ENCODE peak calls at places on chromosome 11, in seven cellular contexts. Y, J, R, Q, N, D and A are unnamed samples.

GRCh38 chr11:94784884-94785283 is 16.7 kb downstream of the AMOTL1 start:
- DNase-seq in R (no peak), D (no peak), Q (no peak), N (no peak), J (no peak), Y (no peak), A (no peak)

GRCh38 chr11:106391771-106392412 is 314.4 kb downstream of the AASDHPPT start:
- DNase-seq in R (peak), Q (no peak), N (no peak), J (peak), D (no peak), Y (no peak), A (peak)

GRCh38 chr11:8038393-8038792 is 42.6 kb upstream of the TUB start:
- DNase-seq in Y (peak), R (no peak), D (peak), Q (peak), J (no peak), N (no peak), A (no peak)

GRCh38 chr11:58642120-58642625 is 19.7 kb downstream of the CNTF start:
- DNase-seq in J (no peak), Y (no peak), R (no peak), N (no peak), D (no peak), Q (no peak), A (no peak)

GRCh38 chr11:42311504-42311903 is 852.1 kb upstream of the LRRC4C start:
- DNase-seq in R (no peak), J (no peak), N (no peak), Q (no peak), Y (no peak), D (no peak), A (no peak)

GRCh38 chr11:30585892-30586250 is 282 bp downstream of the MPPED2 start:
- DNase-seq in D (no peak), Y (no peak), J (no peak), Q (no peak), R (no peak), N (peak), A (no peak)

GRCh38 chr11:37411289-37411688 is 813.3 kb upstream of the RAG2 start:
- DNase-seq in Q (no peak), Y (no peak), N (no peak), D (no peak), R (no peak), J (no peak), A (no peak)

GRCh38 chr11:106917973-106918372 is 100.3 kb downstream of the GUCY1A2 start:
- DNase-seq in D (peak), N (peak), Y (peak), J (peak), R (peak), Q (peak), A (peak)

GRCh38 chr11:64152841-64153691 is 12.8 kb downstream of the MACROD1 start:
- DNase-seq in Y (peak), N (peak), Q (peak), J (peak), D (peak), R (peak), A (peak)

GRCh38 chr11:17013548-17014320 is 480 bp downstream of the PLEKHA7 start:
- DNase-seq in J (no peak), N (peak), Q (peak), D (peak), R (no peak), Y (peak), A (no peak)

GRCh38 chr11:86431258-86431657 is 56.6 kb downstream of the CCDC81 start:
- DNase-seq in D (no peak), Q (no peak), Y (no peak), J (no peak), N (no peak), R (peak), A (no peak)

DNA sequence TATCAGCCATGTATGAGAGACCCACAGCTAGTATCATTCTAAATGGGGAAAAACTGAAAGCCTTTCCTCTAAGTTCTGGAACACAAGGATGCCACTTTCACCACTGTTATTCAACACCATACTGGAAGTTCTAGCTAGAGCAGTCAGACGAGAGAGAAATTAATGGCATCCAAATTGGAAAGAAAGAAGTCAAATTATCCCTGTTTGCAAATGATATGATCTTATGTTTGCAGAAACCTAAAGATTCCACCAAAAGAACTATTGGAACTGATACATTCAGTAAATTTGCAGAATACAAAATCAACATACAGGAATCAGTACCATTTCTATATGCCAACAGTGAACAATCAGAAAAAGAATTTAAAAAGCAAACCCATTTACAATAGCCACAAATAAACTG is 226.0 kb downstream of the TRPC6 start:
- DNase-seq in N (no peak), J (no peak), D (no peak), R (no peak), Q (no peak), Y (no peak), A (no peak)
- H2BK5ac ChIP-seq in N (no peak), J (no peak), D (no peak), R (no peak), Q (no peak), Y (no peak), A (no peak)

GRCh38 chr11:69894126-69895047 is 75.2 kb upstream of the FGF3 start:
- DNase-seq in R (peak), Y (no peak), N (no peak), D (no peak), J (no peak), Q (no peak), A (peak)

GRCh38 chr11:69891421-69892236 is 72.4 kb upstream of the FGF3 start:
- DNase-seq in J (peak), D (no peak), R (no peak), Q (no peak), N (no peak), Y (no peak), A (peak)

GRCh38 chr11:69892237-69892985 is 73.2 kb upstream of the FGF3 start:
- DNase-seq in N (peak), J (peak), Y (no peak), R (no peak), Q (peak), D (peak), A (no peak)

GRCh38 chr11:69892986-69893555 is 73.9 kb upstream of the FGF3 start:
- DNase-seq in Y (no peak), R (no peak), D (no peak), J (no peak), Q (no peak), N (no peak), A (no peak)

DNA sequence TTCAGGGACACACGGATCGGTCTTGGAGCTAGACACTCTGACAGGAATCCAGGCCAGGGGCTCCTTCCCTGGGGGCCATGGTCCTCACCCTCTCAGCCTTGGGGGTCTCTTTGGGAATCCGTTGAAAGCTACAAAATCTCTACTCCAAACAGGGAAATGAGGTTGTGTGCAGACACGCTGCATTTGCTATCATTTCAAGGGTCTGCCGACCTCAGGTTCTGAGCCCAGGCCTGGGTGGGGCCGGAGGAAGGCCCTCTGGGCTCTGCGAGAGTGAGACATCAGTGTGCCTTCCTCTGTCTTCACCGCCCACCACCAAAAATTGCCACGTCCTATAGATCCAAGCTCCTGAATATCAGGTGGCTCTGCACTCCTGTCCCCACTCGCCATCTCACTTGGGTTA is 74.4 kb upstream of the FGF3 start:
- DNase-seq in D (no peak), Q (no peak), Y (no peak), J (no peak), R (no peak), N (no peak), A (no peak)
- H2BK5ac ChIP-seq in D (no peak), Q (no peak), Y (no peak), J (no peak), R (no peak), N (no peak), A (no peak)

DNA sequence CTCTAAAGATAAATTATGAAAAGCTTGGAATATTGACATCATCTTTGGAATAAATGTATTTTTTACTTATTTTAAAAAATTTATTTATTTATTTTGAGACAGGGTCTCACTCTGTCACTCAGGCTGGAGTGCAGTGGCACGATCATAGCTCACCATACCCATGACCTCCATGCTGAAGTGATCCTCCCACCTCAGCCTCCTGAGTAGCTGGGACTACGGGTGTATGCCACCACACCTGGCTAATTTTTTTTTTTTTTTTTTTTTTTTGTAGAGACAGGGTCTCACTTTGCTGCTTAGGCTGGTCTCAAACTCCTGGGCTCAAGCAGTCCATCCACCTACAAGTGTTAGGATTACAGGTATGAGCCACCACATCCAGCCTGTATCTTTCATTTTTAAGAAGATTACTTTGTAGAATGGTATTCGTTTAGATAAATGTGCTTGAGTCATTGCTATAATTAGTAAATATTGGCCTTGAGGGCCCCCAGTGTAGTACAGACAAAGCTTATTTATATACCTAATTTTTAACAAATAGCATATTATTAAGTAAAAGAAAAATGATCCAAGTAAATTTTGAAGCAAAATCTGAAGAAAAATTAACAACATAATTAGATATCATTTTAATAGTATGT is 8.5 kb downstream of the SWAP70 start:
- DNase-seq in D (no peak), Y (no peak), J (peak), Q (no peak), R (peak), N (no peak), A (peak)
- H2BK5ac ChIP-seq in D (no peak), Y (no peak), J (no peak), Q (no peak), R (no peak), N (no peak), A (peak)

DNA sequence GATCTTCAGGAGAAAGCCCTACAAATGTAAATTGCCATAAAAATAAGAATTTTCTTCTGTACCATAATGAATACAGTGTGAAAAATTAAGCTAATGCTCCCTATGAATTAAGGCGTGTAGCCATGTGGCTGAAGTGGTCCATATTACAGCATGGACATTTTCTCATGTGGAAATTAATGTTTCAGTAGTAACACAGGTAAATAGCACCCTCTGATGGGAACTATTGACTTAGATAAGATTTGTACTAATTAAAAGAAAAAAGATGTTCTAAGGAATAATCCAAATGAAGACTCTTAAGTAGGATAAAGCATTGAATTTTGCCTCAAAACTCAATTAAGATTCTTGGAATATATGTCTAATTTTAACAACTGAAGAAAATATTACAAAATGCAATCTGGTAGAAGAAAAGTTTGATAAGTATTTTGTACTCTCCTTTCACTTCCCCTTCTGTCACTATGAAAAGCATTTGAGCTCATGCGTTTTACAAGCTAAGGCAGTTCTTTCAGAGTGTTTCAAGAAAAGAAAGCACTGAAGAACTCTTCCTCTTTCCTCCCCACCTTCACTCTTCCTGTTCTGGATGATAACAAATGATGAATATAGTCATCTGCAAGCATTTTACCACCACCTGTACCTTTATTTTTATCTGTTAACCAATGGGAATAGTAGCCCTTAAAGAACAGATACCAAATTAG is 9.9 kb upstream of the OR8D2 start:
- DNase-seq in D (no peak), R (no peak), Y (no peak), J (peak), N (no peak), Q (no peak), A (peak)
- H2BK5ac ChIP-seq in D (no peak), R (no peak), Y (no peak), J (no peak), N (no peak), Q (no peak), A (no peak)

DNA sequence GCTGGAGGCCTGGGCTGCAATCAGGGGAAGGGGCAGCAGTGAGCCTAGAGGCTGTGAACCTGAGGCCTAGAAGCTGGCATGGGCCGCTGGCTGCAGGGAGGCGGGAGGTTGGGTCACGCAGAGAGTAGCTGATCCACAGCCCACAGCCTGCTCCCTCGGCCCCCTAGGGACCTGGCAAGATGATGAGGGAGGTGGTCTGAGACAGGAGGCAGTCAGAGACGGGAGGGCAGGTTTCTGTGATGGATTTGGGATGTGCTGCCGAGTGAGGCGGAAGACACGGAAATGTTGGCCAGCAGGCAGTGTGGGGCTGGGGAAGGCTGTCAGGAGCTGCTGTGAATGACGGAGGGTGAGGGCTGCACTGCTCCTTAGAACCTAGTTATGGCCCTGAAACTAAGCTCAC is 22.7 kb downstream of the LRFN4 start:
- DNase-seq in J (no peak), D (no peak), R (no peak), N (peak), Y (no peak), Q (no peak), A (no peak)
- H2BK5ac ChIP-seq in J (no peak), D (no peak), R (no peak), N (no peak), Y (no peak), Q (no peak), A (no peak)

DNA sequence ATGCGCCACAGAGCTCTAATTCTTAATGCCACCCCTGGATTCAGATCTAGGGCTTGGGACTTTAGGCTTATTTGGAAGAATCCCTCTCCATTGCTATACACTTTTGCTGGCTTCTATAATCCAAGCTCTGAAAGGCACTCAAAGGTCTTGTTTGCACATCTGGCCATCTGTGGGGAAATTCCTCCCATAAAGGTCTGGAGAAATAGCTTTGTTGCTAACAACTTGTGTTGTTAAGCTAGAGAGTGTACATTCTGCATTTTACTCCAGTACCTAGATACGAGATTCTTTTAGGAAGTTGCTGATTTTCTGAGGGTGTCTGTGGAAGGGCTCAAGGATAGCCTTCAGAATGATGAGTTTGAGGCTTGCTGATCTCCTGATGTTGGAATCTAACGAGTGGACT is 50.7 kb downstream of the UBASH3B start:
- DNase-seq in J (peak), N (no peak), Y (no peak), Q (no peak), R (peak), D (no peak), A (peak)
- H2BK5ac ChIP-seq in J (no peak), N (no peak), Y (no peak), Q (no peak), R (no peak), D (no peak), A (peak)

GRCh38 chr11:130199792-130200191 is 40.2 kb downstream of the ST14 start:
- DNase-seq in D (no peak), J (no peak), Q (no peak), Y (no peak), N (no peak), R (no peak), A (no peak)
- H2BK5ac ChIP-seq in D (no peak), J (no peak), Q (no peak), Y (no peak), N (no peak), R (no peak), A (no peak)

GRCh38 chr11:61778357-61778886 is 14.0 kb downstream of the TMEM258 start:
- DNase-seq in J (no peak), D (no peak), N (no peak), Q (no peak), Y (no peak), R (no peak), A (no peak)
- H2BK5ac ChIP-seq in J (no peak), D (no peak), N (no peak), Q (no peak), Y (no peak), R (no peak), A (no peak)